ENCODE peak calls at places on chromosomes 16 and 17, in four cellular contexts. J is H9, U is H1, I is IMR-90. V is an unnamed sample.

GRCh38 chr16:23509763-23510153 is 536 bp downstream of the GGA2 start:
- DNase-seq in J (no peak), U (no peak), I (peak; percentile 39), V (peak; percentile 49)

GRCh38 chr16:90083139-90083538 is 6.0 kb upstream of the PRDM7 start:
- DNase-seq in J (no peak), U (no peak), I (no peak), V (no peak)

GRCh38 chr16:67844441-67844840 is 2.3 kb upstream of the NUTF2 start:
- DNase-seq in J (no peak), U (no peak), I (peak; percentile 51), V (no peak)

GRCh38 chr17:19755392-19755791 is 7.3 kb upstream of the ALDH3A1 start:
- DNase-seq in J (no peak), U (no peak), I (no peak), V (no peak)

GRCh38 chr17:4519361-4519788 is 20.7 kb downstream of the SPNS2 start:
- DNase-seq in J (no peak), U (no peak), I (no peak), V (no peak)

GRCh38 chr16:59046335-59046734 is 312.2 kb upstream of the GOT2 start:
- DNase-seq in J (no peak), U (no peak), I (peak; percentile 69), V (peak; percentile 10)

GRCh38 chr17:31564883-31565297 is 173.4 kb downstream of the RAB11FIP4 start:
- DNase-seq in J (peak; percentile 71), U (no peak), I (peak; percentile 75), V (peak; percentile 69)

GRCh38 chr17:81577278-81578000 is 25.3 kb upstream of the FAAP100 start:
- DNase-seq in J (peak; percentile 25), U (no peak), I (no peak), V (no peak)

GRCh38 chr17:5049314-5049819 is 14.1 kb upstream of the SLC52A1 start:
- DNase-seq in J (no peak), U (no peak), I (no peak), V (no peak)

GRCh38 chr17:10875411-10875810 is 37.5 kb upstream of the PIRT start:
- DNase-seq in J (peak; percentile 71), U (no peak), I (no peak), V (peak; percentile 74)

GRCh38 chr16:56747486-56748045 is 17.6 kb downstream of the NUP93 start:
- DNase-seq in J (no peak), U (no peak), I (no peak), V (peak; percentile 56)

GRCh38 chr17:19799796-19800195 is 51.7 kb upstream of the ALDH3A1 start:
- DNase-seq in J (no peak), U (no peak), I (no peak), V (peak; percentile 10)

GRCh38 chr17:40963838-40964237 is 2.9 kb downstream of the KRT39 start:
- DNase-seq in J (no peak), U (no peak), I (no peak), V (peak; percentile 16)

GRCh38 chr16:87918314-87918713 is 18.0 kb downstream of the CA5A start:
- DNase-seq in J (no peak), U (no peak), I (no peak), V (no peak)

GRCh38 chr16:83706394-83706793 is 101.4 kb upstream of the HSBP1 start:
- DNase-seq in J (no peak), U (no peak), I (no peak), V (no peak)

GRCh38 chr17:17403899-17404576 is 72.8 kb upstream of the MED9 start:
- DNase-seq in J (no peak), U (no peak), I (no peak), V (no peak)

GRCh38 chr17:49971848-49972485 is 3.0 kb downstream of the DLX4 start:
- DNase-seq in J (peak; percentile 52), U (no peak), I (no peak), V (peak; percentile 35)

GRCh38 chr16:8704098-8704497 is 29.7 kb downstream of the ABAT start:
- DNase-seq in J (no peak), U (no peak), I (no peak), V (no peak)

GRCh38 chr17:7263801-7264078 is 1.5 kb upstream of the CLDN7 start:
- DNase-seq in J (no peak), U (no peak), I (no peak), V (peak; percentile 25)

GRCh38 chr17:80694992-80695912 is 150.6 kb downstream of the RPTOR start:
- DNase-seq in J (no peak), U (no peak), I (no peak), V (no peak)

GRCh38 chr17:74233937-74234336 is 20.6 kb downstream of the TTYH2 start:
- DNase-seq in J (no peak), U (no peak), I (no peak), V (no peak)

GRCh38 chr16:89407925-89408300 is 82.4 kb downstream of the ANKRD11 start:
- DNase-seq in J (no peak), U (no peak), I (no peak), V (no peak)

GRCh38 chr17:21129023-21129681 is 2.4 kb downstream of the DHRS7B start:
- DNase-seq in J (no peak), U (no peak), I (peak; percentile 67), V (no peak)

GRCh38 chr17:62902573-62903229 is 63.3 kb upstream of the TANC2 start:
- DNase-seq in J (no peak), U (no peak), I (no peak), V (no peak)

DNA sequence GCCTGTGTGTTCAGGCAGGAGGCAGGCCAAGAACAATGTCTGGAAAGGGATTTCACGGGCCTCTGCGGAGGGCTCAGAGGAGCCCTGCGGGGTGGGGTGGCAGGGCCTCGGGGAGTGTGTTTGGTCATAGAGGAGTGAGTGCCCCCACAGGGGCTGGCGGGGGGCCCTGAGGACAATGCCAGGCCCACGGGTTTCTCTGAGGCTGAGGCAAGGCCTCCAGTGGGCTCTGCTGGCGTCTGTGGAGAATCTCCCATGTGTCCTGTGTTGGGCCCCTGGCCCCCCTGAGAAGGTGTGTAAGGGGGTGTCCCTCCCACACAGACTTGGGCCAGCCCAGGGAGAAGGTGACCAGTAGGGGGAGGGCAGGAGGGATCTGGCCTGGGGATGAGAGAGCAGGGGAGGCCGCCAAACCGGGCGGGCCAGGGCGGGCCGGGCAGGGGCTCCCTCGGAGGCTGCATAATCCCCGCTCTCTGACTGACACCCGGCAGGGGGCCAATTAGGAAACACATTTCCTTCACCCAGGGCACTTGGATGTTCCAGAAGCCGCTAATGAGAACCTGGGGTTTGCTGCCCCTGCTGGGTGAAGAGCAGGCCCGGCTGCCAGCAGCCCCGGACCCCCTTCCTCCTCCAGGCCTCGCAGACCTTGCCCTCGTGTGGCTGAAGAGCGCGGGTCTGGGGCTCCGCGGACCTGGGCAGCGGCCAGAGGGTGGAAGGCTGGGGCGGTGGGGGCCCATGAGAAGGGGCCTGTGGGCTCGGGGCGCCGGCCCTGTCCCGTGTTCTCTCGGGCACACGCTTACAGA is 204.2 kb downstream of the NTN1 start:
- DNase-seq in J (peak; percentile 88), U (no peak), I (no peak), V (peak; percentile 95)
- H3K56ac ChIP-seq in J (no peak overlapping the region), U (no peak overlapping the region), I (no peak overlapping the region), V (peak overlapping the region; percentile 60)

DNA sequence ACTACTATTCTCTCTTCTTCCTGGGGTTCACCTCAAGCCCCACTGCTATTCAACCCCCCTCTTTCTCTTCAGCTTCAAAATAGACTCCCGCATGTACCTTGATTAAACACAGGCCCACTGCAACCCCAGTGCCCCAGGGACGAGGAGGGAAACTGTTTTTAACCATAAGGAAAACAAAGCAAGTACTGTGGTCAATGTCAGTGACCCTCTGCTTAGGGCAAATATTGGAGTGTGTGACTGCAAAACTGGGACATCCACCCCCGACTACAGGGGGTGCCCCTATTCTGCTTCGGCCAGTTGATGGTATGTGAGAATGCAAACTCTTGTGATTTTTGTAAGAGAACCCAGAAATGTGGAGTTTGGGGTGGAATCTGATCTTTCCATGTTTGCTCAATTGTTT is 9.5 kb upstream of the PNPO start:
- DNase-seq in J (no peak), U (no peak), I (no peak), V (no peak)
- H4K8ac ChIP-seq in J (no peak overlapping the region), U (no peak overlapping the region), I (no peak overlapping the region), V (no peak overlapping the region)

GRCh38 chr17:61839300-61839786 is 24.0 kb downstream of the BRIP1 start:
- DNase-seq in J (no peak), U (no peak), I (no peak), V (no peak)

GRCh38 chr17:61837175-61838051 is 25.9 kb downstream of the BRIP1 start:
- DNase-seq in J (no peak), U (no peak), I (peak; percentile 81), V (peak; percentile 57)

GRCh38 chr17:61834610-61835009 is 28.7 kb downstream of the BRIP1 start:
- DNase-seq in J (no peak), U (no peak), I (no peak), V (no peak)

GRCh38 chr17:61833536-61834203 is 29.7 kb downstream of the BRIP1 start:
- DNase-seq in J (no peak), U (no peak), I (peak; percentile 76), V (peak; percentile 86)

GRCh38 chr17:61836266-61837174 is 26.8 kb downstream of the BRIP1 start:
- DNase-seq in J (no peak), U (no peak), I (peak; percentile 11), V (no peak)
- H3K56ac ChIP-seq in J (no peak overlapping the region), U (no peak overlapping the region), I (no peak overlapping the region), V (no peak overlapping the region)

GRCh38 chr16:51051671-51052070 is 99.4 kb downstream of the SALL1 start:
- DNase-seq in J (no peak), U (no peak), I (no peak), V (no peak)

GRCh38 chr16:51056331-51056730 is 94.7 kb downstream of the SALL1 start:
- DNase-seq in J (no peak), U (no peak), I (no peak), V (no peak)

GRCh38 chr16:51050379-51050710 is 100.7 kb downstream of the SALL1 start:
- DNase-seq in J (no peak), U (no peak), I (no peak), V (no peak)

GRCh38 chr16:51057102-51057793 is 93.8 kb downstream of the SALL1 start:
- DNase-seq in J (no peak), U (no peak), I (no peak), V (no peak)

GRCh38 chr16:51053805-51054204 is 97.3 kb downstream of the SALL1 start:
- DNase-seq in J (no peak), U (no peak), I (no peak), V (no peak)
- H4K8ac ChIP-seq in J (no peak overlapping the region), U (no peak overlapping the region), I (no peak overlapping the region), V (no peak overlapping the region)

GRCh38 chr17:71024969-71025368 is 855.6 kb downstream of the KCNJ2 start:
- DNase-seq in J (no peak), U (no peak), I (no peak), V (no peak)
- H3K56ac ChIP-seq in J (no peak overlapping the region), U (no peak overlapping the region), I (no peak overlapping the region), V (no peak overlapping the region)